ENCODE peak calls at places on chromosomes 4 and X, in five cellular contexts. P is pons, D is endothelial cell of umbilical vein, J is Right ventricle myocardium superior, K is GM23248. C is an unnamed sample.

GRCh38 chr4:102935716-102936115 is 66.9 kb downstream of the CISD2 start:
- DNase-seq in J (no peak), K (no peak), D (no peak), P (no peak), C (no peak)

GRCh38 chr4:80192937-80193336 is 4.4 kb upstream of the PRDM8 start:
- DNase-seq in K (peak), J (no peak), P (no peak), D (no peak), C (no peak)

GRCh38 chrX:136159615-136160025 is 12.3 kb downstream of the FHL1 start:
- DNase-seq in K (no peak), J (no peak), P (no peak), D (no peak), C (no peak)

GRCh38 chr4:3516061-3516835 is 16.0 kb downstream of the LRPAP1 start:
- DNase-seq in J (peak), D (no peak), P (no peak), K (no peak), C (peak)

GRCh38 chr4:57037982-57038604 is 59.4 kb downstream of the POLR2B start:
- DNase-seq in K (peak), D (peak), J (peak), P (peak), C (peak)

GRCh38 chr4:74768857-74769525 is 25.3 kb downstream of the BTC start:
- DNase-seq in D (peak), J (no peak), P (peak), K (peak), C (no peak)

GRCh38 chrX:119512145-119512800 is 44.0 kb downstream of the SLC25A5 start:
- DNase-seq in D (peak), K (peak), J (peak), P (peak), C (no peak)

GRCh38 chr4:142818009-142818408 is 28.1 kb downstream of the INPP4B start:
- DNase-seq in P (no peak), J (no peak), K (peak), D (no peak), C (no peak)

GRCh38 chr4:82599336-82599735 is 37.5 kb upstream of the TMEM150C start:
- DNase-seq in J (no peak), D (no peak), P (no peak), K (no peak), C (no peak)

GRCh38 chr4:186904104-186904503 is 180.4 kb upstream of the FAT1 start:
- DNase-seq in J (no peak), D (peak), P (no peak), K (peak), C (no peak)